ENCODE peak calls at places on chromosomes 5 and 9, in nine cellular contexts. A is Calu3, K is cardiac fibroblast, L is gastrocnemius medialis, G is D721Med, C is uterus, S is GM06990, O is cardiac muscle cell, Y is pancreas. Z is an unnamed sample.

GRCh38 chr5:40406426-40407211 is 273.1 kb upstream of the PTGER4 start:
- DNase-seq in A (no peak), K (no peak), L (no peak), G (no peak), C (no peak), S (peak; percentile 23), O (no peak), Y (no peak), Z (no peak)

GRCh38 chr5:126514159-126515141 is 80.6 kb downstream of the ALDH7A1 start:
- DNase-seq in A (no peak), K (peak; percentile 72), L (no peak), G (no peak), C (no peak), S (no peak), O (peak; percentile 75), Y (no peak), Z (no peak)

GRCh38 chr9:91210318-91210717 is 151.4 kb downstream of the AUH start:
- DNase-seq in A (no peak), K (no peak), L (no peak), G (no peak), C (no peak), S (no peak), O (no peak), Y (no peak), Z (no peak)

GRCh38 chr5:107011530-107012115 is 659.1 kb downstream of the EFNA5 start:
- DNase-seq in A (no peak), K (no peak), L (peak; percentile 28), G (no peak), C (no peak), S (no peak), O (peak; percentile 19), Y (no peak), Z (no peak)

GRCh38 chr5:147287181-147287580 is 52.4 kb downstream of the STK32A start:
- DNase-seq in A (no peak), K (no peak), L (no peak), G (no peak), C (no peak), S (no peak), O (no peak), Y (no peak), Z (no peak)

GRCh38 chr5:71790433-71790832 is 71.4 kb downstream of the CARTPT start:
- DNase-seq in A (no peak), K (no peak), L (no peak), G (no peak), C (no peak), S (no peak), O (no peak), Y (no peak), Z (no peak)

GRCh38 chr9:120711841-120712538 is 2.3 kb downstream of the MEGF9 start:
- DNase-seq in A (no peak), K (no peak), L (no peak), G (no peak), C (no peak), S (no peak), O (no peak), Y (no peak), Z (no peak)

GRCh38 chr9:19992556-19992955 is 203.7 kb upstream of the SLC24A2 start:
- DNase-seq in A (no peak), K (peak; percentile 84), L (no peak), G (no peak), C (no peak), S (no peak), O (peak; percentile 42), Y (no peak), Z (no peak)

DNA sequence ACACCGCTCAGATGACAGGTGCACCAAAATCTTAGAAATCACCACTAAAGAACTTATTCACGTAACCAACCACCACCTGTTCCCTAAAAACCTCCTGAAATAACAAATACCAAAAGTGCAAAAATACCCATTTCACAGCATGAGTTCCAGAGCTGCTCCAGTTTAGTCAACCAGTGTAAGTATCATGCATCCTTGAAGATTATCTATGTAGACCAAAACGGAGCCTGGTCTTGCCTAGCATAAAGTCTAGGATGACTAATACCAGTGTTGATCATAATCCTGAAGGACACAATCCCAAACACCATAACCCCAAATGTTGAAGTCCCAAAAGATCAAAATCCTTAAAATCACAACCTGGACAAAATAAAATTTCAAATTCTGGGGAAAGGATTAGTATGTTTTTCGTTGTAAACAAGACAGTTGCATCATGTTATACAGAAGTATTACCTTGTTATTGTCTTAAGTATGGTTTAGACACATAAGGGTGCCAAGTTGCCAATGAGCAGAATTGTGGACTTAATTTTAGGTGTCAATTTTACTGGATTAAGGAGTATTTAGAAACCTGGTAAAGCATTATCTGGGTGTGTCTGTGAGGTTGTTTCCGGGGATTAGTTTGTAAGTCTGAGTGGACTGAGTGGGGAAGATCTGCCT is 18.1 kb downstream of the VCP start:
- DNase-seq in A (no peak), K (no peak), L (no peak), G (no peak), C (no peak), S (no peak), O (no peak), Y (no peak), Z (no peak)
- TF ChIP-seq CTCF in A (no peak), K (no peak), L (no peak), G (no peak), C (no peak), S (no peak), O (no peak), Y (no peak), Z (no peak)

GRCh38 chr5:112491257-112491656 is 72.2 kb upstream of the EPB41L4A start:
- DNase-seq in A (peak; percentile 24), K (peak; percentile 16), L (no peak), G (no peak), C (no peak), S (no peak), O (no peak), Y (no peak), Z (no peak)
- TF ChIP-seq CTCF in A (peak; percentile 60), K (peak; percentile 30), L (peak; percentile 22), G (no peak), C (no peak), S (peak; percentile 71), O (peak; percentile 33), Y (no peak), Z (peak; percentile 53)

GRCh38 chr5:83469075-83469474 is 2.5 kb upstream of the VCAN start:
- DNase-seq in A (no peak), K (no peak), L (no peak), G (no peak), C (no peak), S (no peak), O (no peak), Y (no peak), Z (no peak)

GRCh38 chr5:83470920-83471404 is 582 bp upstream of the VCAN start:
- DNase-seq in A (no peak), K (no peak), L (no peak), G (no peak), C (no peak), S (no peak), O (no peak), Y (no peak), Z (no peak)

GRCh38 chr5:83470516-83470915 is 1.0 kb upstream of the VCAN start:
- DNase-seq in A (no peak), K (no peak), L (no peak), G (no peak), C (no peak), S (no peak), O (no peak), Y (no peak), Z (no peak)

GRCh38 chr5:83464261-83464660 is 7.3 kb upstream of the VCAN start:
- DNase-seq in A (no peak), K (no peak), L (no peak), G (no peak), C (no peak), S (no peak), O (no peak), Y (no peak), Z (no peak)

DNA sequence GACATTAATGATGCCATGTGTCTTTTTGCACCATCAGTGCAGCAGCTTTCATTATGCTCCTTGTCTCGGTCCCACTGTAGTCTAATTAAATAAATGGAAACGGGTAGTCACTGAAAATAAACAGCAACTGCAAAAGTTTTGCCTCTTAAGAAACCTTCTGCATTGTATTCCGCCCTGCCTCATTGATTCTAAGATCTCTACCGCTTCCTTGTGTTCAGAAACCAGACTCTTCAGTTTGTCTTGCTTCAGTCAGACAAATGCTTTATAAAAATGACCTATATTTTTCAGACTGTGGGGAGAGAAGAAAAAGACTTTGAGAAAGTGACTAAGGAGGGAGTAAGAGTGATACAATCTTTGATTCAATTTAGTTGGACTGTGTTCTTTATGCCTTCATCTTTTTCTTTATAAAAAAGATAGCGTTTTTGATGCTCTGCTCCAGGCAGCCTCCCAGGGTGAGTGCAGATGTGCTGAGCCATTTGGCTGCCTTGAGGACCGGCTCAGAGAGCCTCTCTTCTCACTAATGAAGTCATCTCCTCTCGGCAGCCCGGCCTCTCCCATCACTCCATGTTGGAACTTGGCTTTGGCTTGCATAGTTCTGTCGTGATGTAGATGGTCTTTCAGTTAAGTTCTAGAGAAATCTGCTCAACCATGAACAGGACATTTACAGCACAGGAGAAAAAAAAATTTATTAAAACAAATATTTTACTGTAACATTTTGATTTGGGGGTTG is 4.1 kb upstream of the VCAN start:
- DNase-seq in A (no peak), K (peak; percentile 60), L (no peak), G (no peak), C (no peak), S (no peak), O (peak; percentile 70), Y (no peak), Z (no peak)
- TF ChIP-seq CTCF in A (no peak), K (peak; percentile 16), L (no peak), G (peak; percentile 7), C (no peak), S (no peak), O (peak; percentile 43), Y (no peak), Z (no peak)

GRCh38 chr5:140013536-140013935 is 29.6 kb downstream of the NRG2 start:
- DNase-seq in A (no peak), K (no peak), L (no peak), G (no peak), C (no peak), S (no peak), O (no peak), Y (no peak), Z (no peak)

GRCh38 chr5:140017397-140018095 is 25.6 kb downstream of the NRG2 start:
- DNase-seq in A (no peak), K (no peak), L (peak; percentile 73), G (no peak), C (no peak), S (no peak), O (no peak), Y (no peak), Z (no peak)

GRCh38 chr5:140012443-140012842 is 30.7 kb downstream of the NRG2 start:
- DNase-seq in A (no peak), K (no peak), L (no peak), G (no peak), C (no peak), S (no peak), O (no peak), Y (no peak), Z (no peak)

GRCh38 chr5:140015706-140016105 is 27.4 kb downstream of the NRG2 start:
- DNase-seq in A (no peak), K (no peak), L (no peak), G (no peak), C (no peak), S (no peak), O (no peak), Y (no peak), Z (no peak)

DNA sequence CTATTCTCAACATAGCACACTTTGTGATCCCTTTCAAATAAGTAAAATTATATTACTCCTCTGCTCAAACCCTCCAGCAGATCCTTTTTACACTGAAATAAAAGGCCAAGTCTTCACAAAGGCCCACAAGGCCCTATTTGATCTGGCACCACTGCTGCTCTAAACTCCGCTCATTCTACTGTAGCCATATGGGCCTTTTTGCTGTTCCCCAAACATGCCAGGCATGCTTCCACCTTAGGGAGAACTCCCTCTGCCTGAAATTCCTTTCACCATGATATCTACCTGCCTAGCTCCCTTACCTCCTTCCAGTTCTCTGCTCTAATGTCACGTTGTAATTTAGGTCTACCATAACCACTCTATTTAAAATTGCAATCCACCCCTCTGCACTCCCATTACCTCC is 28.3 kb downstream of the NRG2 start:
- DNase-seq in A (no peak), K (no peak), L (no peak), G (no peak), C (no peak), S (no peak), O (no peak), Y (no peak), Z (no peak)
- TF ChIP-seq CTCF in A (no peak), K (no peak), L (no peak), G (no peak), C (no peak), S (no peak), O (no peak), Y (no peak), Z (no peak)